ENCODE peak calls at places on chromosomes 1 and 21, in seven cellular contexts. One of them, this sample, is unnamed.

GRCh38 chr1:164576311-164577271 is 17.6 kb downstream of the PBX1 start:
- DNase-seq in lung: no peak
- DNase-seq in colonic mucosa: no peak
- DNase-seq in spleen: no peak
- DNase-seq in HFFc6: peak; percentile 75
- DNase-seq in HFF-Myc: peak; percentile 41
- DNase-seq in CD8-positive, alpha-beta T cell: no peak
- DNase-seq in this sample: no peak

GRCh38 chr1:115430717-115431116 is 92.7 kb upstream of the NGF start:
- DNase-seq in colonic mucosa: no peak
- DNase-seq in HFF-Myc: peak; percentile 85
- DNase-seq in HFFc6: peak; percentile 99
- DNase-seq in lung: no peak
- DNase-seq in CD8-positive, alpha-beta T cell: no peak
- DNase-seq in spleen: no peak
- DNase-seq in this sample: no peak

GRCh38 chr21:46393941-46394818 is 64.5 kb upstream of the DIP2A start:
- DNase-seq in spleen: no peak
- DNase-seq in lung: no peak
- DNase-seq in CD8-positive, alpha-beta T cell: no peak
- DNase-seq in colonic mucosa: no peak
- DNase-seq in HFFc6: no peak
- DNase-seq in HFF-Myc: no peak
- DNase-seq in this sample: no peak

GRCh38 chr1:226457307-226457712 is 49.4 kb upstream of the PARP1 start:
- DNase-seq in colonic mucosa: no peak
- DNase-seq in HFF-Myc: no peak
- DNase-seq in spleen: peak; percentile 75
- DNase-seq in lung: no peak
- DNase-seq in HFFc6: no peak
- DNase-seq in CD8-positive, alpha-beta T cell: peak; percentile 44
- DNase-seq in this sample: no peak

GRCh38 chr1:233627823-233628222 is 13.9 kb downstream of the KCNK1 start:
- DNase-seq in lung: no peak
- DNase-seq in HFFc6: no peak
- DNase-seq in colonic mucosa: no peak
- DNase-seq in spleen: no peak
- DNase-seq in CD8-positive, alpha-beta T cell: no peak
- DNase-seq in HFF-Myc: no peak
- DNase-seq in this sample: peak; percentile 33

GRCh38 chr1:171233183-171233582 is 15.1 kb upstream of the FMO1 start:
- DNase-seq in lung: no peak
- DNase-seq in colonic mucosa: no peak
- DNase-seq in HFF-Myc: no peak
- DNase-seq in spleen: no peak
- DNase-seq in CD8-positive, alpha-beta T cell: no peak
- DNase-seq in HFFc6: no peak
- DNase-seq in this sample: no peak

GRCh38 chr1:44531785-44532566 is 126.9 kb downstream of the RNF220 start:
- DNase-seq in lung: no peak
- DNase-seq in colonic mucosa: no peak
- DNase-seq in HFFc6: peak; percentile 82
- DNase-seq in spleen: no peak
- DNase-seq in CD8-positive, alpha-beta T cell: no peak
- DNase-seq in HFF-Myc: peak; percentile 44
- DNase-seq in this sample: peak; percentile 21

GRCh38 chr1:185281245-185281644 is 35.8 kb downstream of the IVNS1ABP start:
- DNase-seq in colonic mucosa: no peak
- DNase-seq in spleen: no peak
- DNase-seq in HFFc6: no peak
- DNase-seq in CD8-positive, alpha-beta T cell: peak; percentile 12
- DNase-seq in lung: no peak
- DNase-seq in HFF-Myc: no peak
- DNase-seq in this sample: no peak

GRCh38 chr1:76933847-76934657 is 66.8 kb downstream of the ST6GALNAC5 start:
- DNase-seq in CD8-positive, alpha-beta T cell: no peak
- DNase-seq in HFF-Myc: no peak
- DNase-seq in spleen: no peak
- DNase-seq in HFFc6: no peak
- DNase-seq in colonic mucosa: no peak
- DNase-seq in lung: no peak
- DNase-seq in this sample: no peak

GRCh38 chr1:206967096-206967851 is 3.0 kb downstream of the FCAMR start:
- DNase-seq in CD8-positive, alpha-beta T cell: no peak
- DNase-seq in HFFc6: no peak
- DNase-seq in spleen: no peak
- DNase-seq in colonic mucosa: peak; percentile 18
- DNase-seq in lung: peak; percentile 49
- DNase-seq in HFF-Myc: no peak
- DNase-seq in this sample: peak; percentile 26

GRCh38 chr1:64186138-64186897 is 17.1 kb upstream of the UBE2U start:
- DNase-seq in HFFc6: no peak
- DNase-seq in HFF-Myc: no peak
- DNase-seq in colonic mucosa: no peak
- DNase-seq in lung: no peak
- DNase-seq in spleen: no peak
- DNase-seq in CD8-positive, alpha-beta T cell: no peak
- DNase-seq in this sample: no peak

GRCh38 chr21:29403291-29403690 is 104.6 kb downstream of the BACH1 start:
- DNase-seq in HFF-Myc: no peak
- DNase-seq in colonic mucosa: no peak
- DNase-seq in HFFc6: no peak
- DNase-seq in lung: no peak
- DNase-seq in spleen: no peak
- DNase-seq in CD8-positive, alpha-beta T cell: no peak
- DNase-seq in this sample: no peak

GRCh38 chr1:54591127-54591756 is 32.1 kb downstream of the FAM151A start:
- DNase-seq in HFFc6: no peak
- DNase-seq in spleen: no peak
- DNase-seq in HFF-Myc: no peak
- DNase-seq in colonic mucosa: no peak
- DNase-seq in CD8-positive, alpha-beta T cell: no peak
- DNase-seq in lung: no peak
- DNase-seq in this sample: no peak

GRCh38 chr1:110203021-110203661 is 7.0 kb upstream of the KCNC4 start:
- DNase-seq in CD8-positive, alpha-beta T cell: peak; percentile 56
- DNase-seq in spleen: no peak
- DNase-seq in HFF-Myc: peak; percentile 46
- DNase-seq in HFFc6: peak; percentile 68
- DNase-seq in colonic mucosa: peak; percentile 84
- DNase-seq in lung: peak; percentile 61
- DNase-seq in this sample: peak; percentile 40

GRCh38 chr1:26387447-26387846 is 14.9 kb upstream of the ZNF683 start:
- DNase-seq in spleen: peak; percentile 2
- DNase-seq in HFFc6: peak; percentile 33
- DNase-seq in HFF-Myc: peak; percentile 32
- DNase-seq in colonic mucosa: no peak
- DNase-seq in lung: no peak
- DNase-seq in CD8-positive, alpha-beta T cell: no peak
- DNase-seq in this sample: no peak

GRCh38 chr1:106600626-106601025 is 455.8 kb upstream of the PRMT6 start:
- DNase-seq in HFF-Myc: no peak
- DNase-seq in spleen: no peak
- DNase-seq in colonic mucosa: no peak
- DNase-seq in HFFc6: no peak
- DNase-seq in lung: no peak
- DNase-seq in CD8-positive, alpha-beta T cell: no peak
- DNase-seq in this sample: no peak

GRCh38 chr1:94036721-94037120 is 84.2 kb downstream of the ABCA4 start:
- DNase-seq in colonic mucosa: no peak
- DNase-seq in HFF-Myc: no peak
- DNase-seq in spleen: no peak
- DNase-seq in HFFc6: peak; percentile 87
- DNase-seq in lung: no peak
- DNase-seq in CD8-positive, alpha-beta T cell: no peak
- DNase-seq in this sample: no peak

GRCh38 chr1:154434346-154435075 is 29.4 kb downstream of the IL6R start:
- DNase-seq in HFF-Myc: no peak
- DNase-seq in CD8-positive, alpha-beta T cell: no peak
- DNase-seq in spleen: no peak
- DNase-seq in HFFc6: no peak
- DNase-seq in colonic mucosa: peak; percentile 79
- DNase-seq in lung: peak; percentile 67
- DNase-seq in this sample: no peak

GRCh38 chr21:40043866-40044265 is 176.6 kb downstream of the PCP4 start:
- DNase-seq in spleen: no peak
- DNase-seq in colonic mucosa: no peak
- DNase-seq in lung: no peak
- DNase-seq in CD8-positive, alpha-beta T cell: no peak
- DNase-seq in HFFc6: no peak
- DNase-seq in HFF-Myc: no peak
- DNase-seq in this sample: no peak

GRCh38 chr1:156708245-156708661 is 2.9 kb upstream of the CRABP2 start:
- DNase-seq in lung: no peak
- DNase-seq in spleen: no peak
- DNase-seq in HFFc6: no peak
- DNase-seq in CD8-positive, alpha-beta T cell: no peak
- DNase-seq in HFF-Myc: no peak
- DNase-seq in colonic mucosa: no peak
- DNase-seq in this sample: no peak

GRCh38 chr1:12244078-12244477 is 14.2 kb downstream of the VPS13D start:
- DNase-seq in colonic mucosa: no peak
- DNase-seq in spleen: no peak
- DNase-seq in CD8-positive, alpha-beta T cell: no peak
- DNase-seq in lung: no peak
- DNase-seq in HFFc6: no peak
- DNase-seq in HFF-Myc: no peak
- DNase-seq in this sample: no peak

DNA sequence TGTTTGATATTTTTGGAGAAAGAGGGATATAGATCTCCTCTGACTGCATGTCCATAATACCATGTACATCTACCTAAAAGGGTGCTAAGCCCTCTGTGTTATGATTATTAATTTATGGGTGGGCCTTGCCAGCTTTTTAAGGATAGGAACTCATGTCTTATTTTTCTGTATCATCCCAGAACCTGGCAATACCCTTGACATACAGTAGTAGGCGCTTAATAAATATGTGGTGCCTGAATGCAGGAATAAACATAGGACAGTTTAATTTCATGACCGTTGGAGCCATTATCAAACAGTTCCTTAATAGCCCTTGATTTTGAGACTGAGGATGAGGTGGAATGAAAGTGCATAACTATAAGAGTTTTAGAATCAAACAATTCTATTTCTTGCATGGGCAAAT is 12.5 kb upstream of the ATP6V1G3 start:
- DNase-seq in spleen: no peak
- DNase-seq in HFFc6: no peak
- DNase-seq in CD8-positive, alpha-beta T cell: no peak
- DNase-seq in HFF-Myc: no peak
- DNase-seq in lung: no peak
- DNase-seq in colonic mucosa: no peak
- DNase-seq in this sample: no peak
- TF ChIP-seq CTCF in spleen: no peak
- TF ChIP-seq CTCF in HFFc6: peak; percentile 33
- TF ChIP-seq CTCF in CD8-positive, alpha-beta T cell: no peak
- TF ChIP-seq CTCF in HFF-Myc: no peak
- TF ChIP-seq CTCF in lung: no peak
- TF ChIP-seq CTCF in colonic mucosa: no peak
- TF ChIP-seq CTCF in this sample: no peak

GRCh38 chr1:151537112-151537511 is 3.0 kb upstream of the TUFT1 start:
- DNase-seq in HFF-Myc: peak; percentile 75
- DNase-seq in colonic mucosa: no peak
- DNase-seq in spleen: no peak
- DNase-seq in HFFc6: peak; percentile 93
- DNase-seq in lung: no peak
- DNase-seq in CD8-positive, alpha-beta T cell: no peak
- DNase-seq in this sample: no peak

GRCh38 chr1:151533870-151534269 is 6.2 kb upstream of the TUFT1 start:
- DNase-seq in HFFc6: no peak
- DNase-seq in lung: no peak
- DNase-seq in CD8-positive, alpha-beta T cell: no peak
- DNase-seq in HFF-Myc: no peak
- DNase-seq in colonic mucosa: no peak
- DNase-seq in spleen: no peak
- DNase-seq in this sample: no peak

GRCh38 chr1:151534662-151535278 is 5.3 kb upstream of the TUFT1 start:
- DNase-seq in spleen: peak; percentile 93
- DNase-seq in CD8-positive, alpha-beta T cell: peak; percentile 67
- DNase-seq in HFF-Myc: no peak
- DNase-seq in lung: peak; percentile 81
- DNase-seq in colonic mucosa: peak; percentile 86
- DNase-seq in HFFc6: peak; percentile 72
- DNase-seq in this sample: no peak

GRCh38 chr1:151536499-151536898 is 3.6 kb upstream of the TUFT1 start:
- DNase-seq in HFFc6: no peak
- DNase-seq in spleen: no peak
- DNase-seq in HFF-Myc: no peak
- DNase-seq in colonic mucosa: no peak
- DNase-seq in lung: no peak
- DNase-seq in CD8-positive, alpha-beta T cell: no peak
- DNase-seq in this sample: no peak

GRCh38 chr1:151535326-151536271 is 4.5 kb upstream of the TUFT1 start:
- DNase-seq in colonic mucosa: no peak
- DNase-seq in lung: no peak
- DNase-seq in HFFc6: peak; percentile 32
- DNase-seq in spleen: no peak
- DNase-seq in HFF-Myc: no peak
- DNase-seq in CD8-positive, alpha-beta T cell: no peak
- DNase-seq in this sample: no peak
- TF ChIP-seq CTCF in colonic mucosa: no peak
- TF ChIP-seq CTCF in lung: no peak
- TF ChIP-seq CTCF in HFFc6: peak; percentile 5
- TF ChIP-seq CTCF in spleen: no peak
- TF ChIP-seq CTCF in HFF-Myc: no peak
- TF ChIP-seq CTCF in CD8-positive, alpha-beta T cell: no peak
- TF ChIP-seq CTCF in this sample: no peak

DNA sequence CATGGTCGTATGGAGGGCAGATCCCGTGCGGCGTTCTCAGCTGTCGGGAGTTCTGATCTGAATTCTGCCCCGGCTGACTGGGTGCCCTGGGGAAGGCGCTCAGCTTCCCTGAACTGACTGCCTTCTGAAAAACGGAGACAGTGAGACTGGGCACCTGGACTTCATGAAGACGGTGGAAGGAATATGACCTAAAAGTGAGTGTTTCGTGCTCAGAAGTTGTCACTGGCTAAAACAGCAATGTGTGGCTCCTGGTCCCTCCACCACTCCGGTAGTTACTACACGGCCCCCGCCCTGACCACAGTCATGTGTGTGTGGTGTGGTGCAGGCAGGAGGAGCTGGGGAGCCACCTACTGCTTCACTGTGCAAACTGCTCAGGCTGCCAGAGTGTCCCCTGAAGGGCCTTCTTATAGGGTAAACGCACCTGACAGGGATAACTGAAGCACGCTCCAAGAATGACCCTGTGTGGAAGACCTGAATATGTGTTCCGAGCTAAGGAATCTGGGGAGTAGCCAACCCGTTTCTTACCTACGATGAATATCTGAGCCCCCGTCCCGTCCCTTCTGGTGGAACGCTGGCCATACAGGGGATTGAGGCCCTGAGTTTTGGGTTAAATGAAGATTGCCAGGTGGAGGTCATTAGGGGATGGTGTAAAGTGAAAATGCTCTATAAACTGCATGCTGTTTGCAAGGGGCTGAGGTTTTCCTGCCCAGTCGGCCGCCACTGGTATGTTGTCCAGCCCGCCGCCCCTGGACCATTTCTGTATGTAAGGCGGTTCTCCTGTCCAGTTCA is 640 bp upstream of the MYOM3 start:
- DNase-seq in lung: peak; percentile 68
- DNase-seq in HFF-Myc: no peak
- DNase-seq in spleen: peak; percentile 83
- DNase-seq in CD8-positive, alpha-beta T cell: peak; percentile 33
- DNase-seq in colonic mucosa: peak; percentile 73
- DNase-seq in HFFc6: peak; percentile 72
- DNase-seq in this sample: peak; percentile 12
- TF ChIP-seq CTCF in lung: no peak
- TF ChIP-seq CTCF in HFF-Myc: peak; percentile 38
- TF ChIP-seq CTCF in spleen: peak; percentile 38
- TF ChIP-seq CTCF in CD8-positive, alpha-beta T cell: no peak
- TF ChIP-seq CTCF in colonic mucosa: no peak
- TF ChIP-seq CTCF in HFFc6: peak; percentile 67
- TF ChIP-seq CTCF in this sample: peak; percentile 45

GRCh38 chr1:21302747-21303715 is 12.8 kb upstream of the ECE1 start:
- DNase-seq in lung: no peak
- DNase-seq in HFF-Myc: peak; percentile 97
- DNase-seq in CD8-positive, alpha-beta T cell: no peak
- DNase-seq in colonic mucosa: peak; percentile 85
- DNase-seq in spleen: no peak
- DNase-seq in HFFc6: peak; percentile 81
- DNase-seq in this sample: no peak
- TF ChIP-seq CTCF in lung: no peak
- TF ChIP-seq CTCF in HFF-Myc: no peak
- TF ChIP-seq CTCF in CD8-positive, alpha-beta T cell: no peak
- TF ChIP-seq CTCF in colonic mucosa: no peak
- TF ChIP-seq CTCF in spleen: no peak
- TF ChIP-seq CTCF in HFFc6: peak; percentile 40
- TF ChIP-seq CTCF in this sample: no peak